ENCODE peak calls at places on chromosomes 13 and 19, in five cellular contexts. One of them, this sample, is unnamed.

GRCh38 chr13:29490561-29490960 is 104.9 kb downstream of the SLC7A1 start:
- DNase-seq in progenitor cell of endocrine pancreas: no peak
- DNase-seq in stimulated activated CD4-positive, alpha-beta T cell treated with anti-CD3 and anti-CD28 coated beads, Interleukin-1b, Interleukin-23, amount 100 ng/mL, for 24 hours: no peak
- DNase-seq in neural crest cell: no peak
- DNase-seq in AG08395: no peak
- DNase-seq in this sample: no peak

GRCh38 chr13:44397766-44398223 is 24.2 kb downstream of the SERP2 start:
- DNase-seq in AG08395: peak
- DNase-seq in progenitor cell of endocrine pancreas: no peak
- DNase-seq in neural crest cell: no peak
- DNase-seq in stimulated activated CD4-positive, alpha-beta T cell treated with anti-CD3 and anti-CD28 coated beads, Interleukin-1b, Interleukin-23, amount 100 ng/mL, for 24 hours: no peak
- DNase-seq in this sample: no peak

GRCh38 chr13:49494645-49495044 is 1.1 kb upstream of the PHF11 start:
- DNase-seq in AG08395: no peak
- DNase-seq in stimulated activated CD4-positive, alpha-beta T cell treated with anti-CD3 and anti-CD28 coated beads, Interleukin-1b, Interleukin-23, amount 100 ng/mL, for 24 hours: no peak
- DNase-seq in progenitor cell of endocrine pancreas: no peak
- DNase-seq in neural crest cell: no peak
- DNase-seq in this sample: no peak

GRCh38 chr13:46146898-46147297 is 35.1 kb downstream of the LCP1 start:
- DNase-seq in stimulated activated CD4-positive, alpha-beta T cell treated with anti-CD3 and anti-CD28 coated beads, Interleukin-1b, Interleukin-23, amount 100 ng/mL, for 24 hours: no peak
- DNase-seq in AG08395: peak
- DNase-seq in progenitor cell of endocrine pancreas: no peak
- DNase-seq in neural crest cell: peak
- DNase-seq in this sample: no peak

GRCh38 chr13:44676534-44676933 is 100.4 kb upstream of the TSC22D1 start:
- DNase-seq in progenitor cell of endocrine pancreas: no peak
- DNase-seq in stimulated activated CD4-positive, alpha-beta T cell treated with anti-CD3 and anti-CD28 coated beads, Interleukin-1b, Interleukin-23, amount 100 ng/mL, for 24 hours: no peak
- DNase-seq in AG08395: no peak
- DNase-seq in neural crest cell: no peak
- DNase-seq in this sample: no peak

GRCh38 chr13:81872581-81872980 is 1531.7 kb upstream of the SPRY2 start:
- DNase-seq in AG08395: no peak
- DNase-seq in progenitor cell of endocrine pancreas: no peak
- DNase-seq in neural crest cell: peak
- DNase-seq in stimulated activated CD4-positive, alpha-beta T cell treated with anti-CD3 and anti-CD28 coated beads, Interleukin-1b, Interleukin-23, amount 100 ng/mL, for 24 hours: no peak
- DNase-seq in this sample: no peak

GRCh38 chr13:49307365-49307764 is 59.6 kb downstream of the CDADC1 start:
- DNase-seq in AG08395: no peak
- DNase-seq in stimulated activated CD4-positive, alpha-beta T cell treated with anti-CD3 and anti-CD28 coated beads, Interleukin-1b, Interleukin-23, amount 100 ng/mL, for 24 hours: no peak
- DNase-seq in neural crest cell: no peak
- DNase-seq in progenitor cell of endocrine pancreas: no peak
- DNase-seq in this sample: no peak

GRCh38 chr19:28244966-28245365 is 968.0 kb downstream of the UQCRFS1 start:
- DNase-seq in stimulated activated CD4-positive, alpha-beta T cell treated with anti-CD3 and anti-CD28 coated beads, Interleukin-1b, Interleukin-23, amount 100 ng/mL, for 24 hours: no peak
- DNase-seq in neural crest cell: no peak
- DNase-seq in progenitor cell of endocrine pancreas: no peak
- DNase-seq in AG08395: no peak
- DNase-seq in this sample: no peak

GRCh38 chr13:35478384-35479222 is 2.1 kb upstream of the MAB21L1 start:
- DNase-seq in stimulated activated CD4-positive, alpha-beta T cell treated with anti-CD3 and anti-CD28 coated beads, Interleukin-1b, Interleukin-23, amount 100 ng/mL, for 24 hours: no peak
- DNase-seq in AG08395: no peak
- DNase-seq in neural crest cell: peak
- DNase-seq in progenitor cell of endocrine pancreas: no peak
- DNase-seq in this sample: no peak

GRCh38 chr13:30907167-30907761 is 1.2 kb downstream of the MEDAG start:
- DNase-seq in stimulated activated CD4-positive, alpha-beta T cell treated with anti-CD3 and anti-CD28 coated beads, Interleukin-1b, Interleukin-23, amount 100 ng/mL, for 24 hours: no peak
- DNase-seq in neural crest cell: no peak
- DNase-seq in AG08395: no peak
- DNase-seq in progenitor cell of endocrine pancreas: no peak
- DNase-seq in this sample: no peak

GRCh38 chr13:33145667-33146066 is 129.4 kb downstream of the KL start:
- DNase-seq in neural crest cell: no peak
- DNase-seq in AG08395: no peak
- DNase-seq in stimulated activated CD4-positive, alpha-beta T cell treated with anti-CD3 and anti-CD28 coated beads, Interleukin-1b, Interleukin-23, amount 100 ng/mL, for 24 hours: no peak
- DNase-seq in progenitor cell of endocrine pancreas: no peak
- DNase-seq in this sample: no peak

GRCh38 chr13:100694722-100695644 is 20.4 kb upstream of the TMTC4 start:
- DNase-seq in neural crest cell: peak
- DNase-seq in progenitor cell of endocrine pancreas: peak
- DNase-seq in stimulated activated CD4-positive, alpha-beta T cell treated with anti-CD3 and anti-CD28 coated beads, Interleukin-1b, Interleukin-23, amount 100 ng/mL, for 24 hours: no peak
- DNase-seq in AG08395: peak
- DNase-seq in this sample: no peak

GRCh38 chr19:45922281-45922680 is 7.7 kb upstream of the NANOS2 start:
- DNase-seq in stimulated activated CD4-positive, alpha-beta T cell treated with anti-CD3 and anti-CD28 coated beads, Interleukin-1b, Interleukin-23, amount 100 ng/mL, for 24 hours: no peak
- DNase-seq in progenitor cell of endocrine pancreas: no peak
- DNase-seq in neural crest cell: no peak
- DNase-seq in AG08395: no peak
- DNase-seq in this sample: no peak

GRCh38 chr19:48501961-48502719 is 9.5 kb downstream of the LMTK3 start:
- DNase-seq in progenitor cell of endocrine pancreas: peak
- DNase-seq in neural crest cell: no peak
- DNase-seq in AG08395: no peak
- DNase-seq in stimulated activated CD4-positive, alpha-beta T cell treated with anti-CD3 and anti-CD28 coated beads, Interleukin-1b, Interleukin-23, amount 100 ng/mL, for 24 hours: no peak
- DNase-seq in this sample: no peak

GRCh38 chr19:49862411-49863253 is 4.7 kb downstream of the PNKP start:
- DNase-seq in progenitor cell of endocrine pancreas: no peak
- DNase-seq in stimulated activated CD4-positive, alpha-beta T cell treated with anti-CD3 and anti-CD28 coated beads, Interleukin-1b, Interleukin-23, amount 100 ng/mL, for 24 hours: no peak
- DNase-seq in AG08395: no peak
- DNase-seq in neural crest cell: no peak
- DNase-seq in this sample: no peak

GRCh38 chr13:76975863-76976262 is 16.0 kb upstream of the CLN5 start:
- DNase-seq in progenitor cell of endocrine pancreas: no peak
- DNase-seq in neural crest cell: no peak
- DNase-seq in AG08395: no peak
- DNase-seq in stimulated activated CD4-positive, alpha-beta T cell treated with anti-CD3 and anti-CD28 coated beads, Interleukin-1b, Interleukin-23, amount 100 ng/mL, for 24 hours: no peak
- DNase-seq in this sample: no peak

GRCh38 chr19:7673995-7674667 is 2.8 kb upstream of the MCEMP1 start:
- DNase-seq in stimulated activated CD4-positive, alpha-beta T cell treated with anti-CD3 and anti-CD28 coated beads, Interleukin-1b, Interleukin-23, amount 100 ng/mL, for 24 hours: no peak
- DNase-seq in AG08395: peak
- DNase-seq in progenitor cell of endocrine pancreas: no peak
- DNase-seq in neural crest cell: peak
- DNase-seq in this sample: no peak

GRCh38 chr13:25806304-25806974 is 245.4 kb downstream of the SHISA2 start:
- DNase-seq in stimulated activated CD4-positive, alpha-beta T cell treated with anti-CD3 and anti-CD28 coated beads, Interleukin-1b, Interleukin-23, amount 100 ng/mL, for 24 hours: no peak
- DNase-seq in AG08395: no peak
- DNase-seq in progenitor cell of endocrine pancreas: no peak
- DNase-seq in neural crest cell: no peak
- DNase-seq in this sample: no peak

GRCh38 chr13:107461751-107462150 is 753.6 kb downstream of the LIG4 start:
- DNase-seq in stimulated activated CD4-positive, alpha-beta T cell treated with anti-CD3 and anti-CD28 coated beads, Interleukin-1b, Interleukin-23, amount 100 ng/mL, for 24 hours: no peak
- DNase-seq in neural crest cell: no peak
- DNase-seq in AG08395: no peak
- DNase-seq in progenitor cell of endocrine pancreas: no peak
- DNase-seq in this sample: no peak

GRCh38 chr19:10829967-10830366 is 6.0 kb downstream of the TMED1 start:
- DNase-seq in progenitor cell of endocrine pancreas: no peak
- DNase-seq in neural crest cell: no peak
- DNase-seq in stimulated activated CD4-positive, alpha-beta T cell treated with anti-CD3 and anti-CD28 coated beads, Interleukin-1b, Interleukin-23, amount 100 ng/mL, for 24 hours: no peak
- DNase-seq in AG08395: no peak
- DNase-seq in this sample: no peak

GRCh38 chr19:28264556-28264955 is 948.4 kb downstream of the UQCRFS1 start:
- DNase-seq in AG08395: no peak
- DNase-seq in neural crest cell: no peak
- DNase-seq in progenitor cell of endocrine pancreas: no peak
- DNase-seq in stimulated activated CD4-positive, alpha-beta T cell treated with anti-CD3 and anti-CD28 coated beads, Interleukin-1b, Interleukin-23, amount 100 ng/mL, for 24 hours: no peak
- DNase-seq in this sample: no peak